ENCODE peak calls at places on chromosome 4, in nine cellular contexts. S, Y, X, O, B, D, G, H and T are unnamed samples.
A peak's percentile ranks its signal among the peaks of the same experiment; 100 is the strongest.

GRCh38 chr4:159823743-159824142 is 720.9 kb downstream of the RAPGEF2 start:
- DNase-seq in S (no peak), Y (no peak), X (no peak), O (no peak), B (no peak), D (no peak), G (peak; percentile 7), H (peak; percentile 10), T (no peak)

GRCh38 chr4:163166041-163166579 is 580 bp downstream of the NAF1 start:
- DNase-seq in S (peak; percentile 62), Y (peak; percentile 27), X (peak; percentile 27), O (peak; percentile 78), B (peak; percentile 33), D (peak; percentile 53), G (peak; percentile 27), H (peak; percentile 34), T (peak; percentile 15)

GRCh38 chr4:164800786-164801185 is 46.9 kb downstream of the SMIM31 start:
- DNase-seq in S (no peak), Y (no peak), X (no peak), O (no peak), B (no peak), D (no peak), G (no peak), H (no peak), T (no peak)

GRCh38 chr4:3860913-3861636 is 94.9 kb downstream of the ADRA2C start:
- DNase-seq in S (no peak), Y (no peak), X (no peak), O (no peak), B (no peak), D (no peak), G (no peak), H (no peak), T (no peak)

GRCh38 chr4:26458104-26458503 is 32.2 kb downstream of the CCKAR start:
- DNase-seq in S (no peak), Y (no peak), X (no peak), O (no peak), B (no peak), D (no peak), G (no peak), H (no peak), T (no peak)

GRCh38 chr4:87073570-87074470 is 139.0 kb downstream of the AFF1 start:
- DNase-seq in S (no peak), Y (peak; percentile 84), X (peak; percentile 44), O (peak; percentile 74), B (no peak), D (peak; percentile 71), G (no peak), H (no peak), T (no peak)

GRCh38 chr4:40629401-40630334 is at the start of gene RBM47:
- DNase-seq in S (peak; percentile 13), Y (no peak), X (peak; percentile 1), O (peak; percentile 75), B (no peak), D (peak; percentile 54), G (peak; percentile 47), H (peak; percentile 79), T (no peak)

GRCh38 chr4:140818433-140818832 is 62.2 kb upstream of the TBC1D9 start:
- DNase-seq in S (no peak), Y (no peak), X (no peak), O (no peak), B (no peak), D (no peak), G (no peak), H (no peak), T (no peak)

GRCh38 chr4:152165146-152165545 is 370.7 kb downstream of the FBXW7 start:
- DNase-seq in S (no peak), Y (no peak), X (no peak), O (no peak), B (no peak), D (no peak), G (no peak), H (no peak), T (no peak)

GRCh38 chr4:20591571-20592455 is 108.4 kb upstream of the PACRGL start:
- DNase-seq in S (no peak), Y (no peak), X (no peak), O (no peak), B (no peak), D (no peak), G (no peak), H (peak; percentile 20), T (no peak)

GRCh38 chr4:3518511-3518880 is 13.7 kb downstream of the LRPAP1 start:
- DNase-seq in S (no peak), Y (no peak), X (no peak), O (no peak), B (no peak), D (no peak), G (no peak), H (no peak), T (no peak)

GRCh38 chr4:123390846-123391456 is 5.6 kb upstream of the SPRY1 start:
- DNase-seq in S (no peak), Y (peak; percentile 22), X (peak; percentile 21), O (no peak), B (no peak), D (no peak), G (no peak), H (peak; percentile 56), T (no peak)

GRCh38 chr4:188701952-188702351 is 562.7 kb downstream of the TRIML1 start:
- DNase-seq in S (no peak), Y (no peak), X (no peak), O (no peak), B (no peak), D (no peak), G (no peak), H (no peak), T (no peak)

GRCh38 chr4:8163026-8163425 is 4.4 kb upstream of the ABLIM2 start:
- DNase-seq in S (no peak), Y (no peak), X (no peak), O (no peak), B (no peak), D (no peak), G (no peak), H (no peak), T (no peak)

GRCh38 chr4:112510468-112511293 is 5.3 kb downstream of the NEUROG2 start:
- DNase-seq in S (no peak), Y (no peak), X (no peak), O (no peak), B (no peak), D (no peak), G (no peak), H (no peak), T (no peak)

GRCh38 chr4:177321647-177322046 is 12.0 kb downstream of the NEIL3 start:
- DNase-seq in S (no peak), Y (no peak), X (no peak), O (no peak), B (no peak), D (no peak), G (no peak), H (no peak), T (no peak)

GRCh38 chr4:9979101-9979815 is 42.0 kb downstream of the SLC2A9 start:
- DNase-seq in S (no peak), Y (no peak), X (no peak), O (no peak), B (no peak), D (no peak), G (no peak), H (no peak), T (no peak)

GRCh38 chr4:91116861-91117260 is 989.7 kb downstream of the CCSER1 start:
- DNase-seq in S (no peak), Y (no peak), X (peak; percentile 4), O (no peak), B (no peak), D (no peak), G (peak; percentile 1), H (peak; percentile 5), T (no peak)

GRCh38 chr4:71206763-71207162 is 132.1 kb upstream of the SLC4A4 start:
- DNase-seq in S (no peak), Y (no peak), X (peak; percentile 4), O (no peak), B (no peak), D (no peak), G (no peak), H (no peak), T (no peak)

GRCh38 chr4:56823933-56824600 is 2.6 kb upstream of the SPINK2 start:
- DNase-seq in S (no peak), Y (no peak), X (no peak), O (no peak), B (no peak), D (no peak), G (no peak), H (no peak), T (no peak)

GRCh38 chr4:27000820-27001219 is 140.2 kb downstream of the STIM2 start:
- DNase-seq in S (peak; percentile 24), Y (no peak), X (no peak), O (no peak), B (no peak), D (peak; percentile 45), G (no peak), H (no peak), T (no peak)

GRCh38 chr4:163072222-163072621 is 94.5 kb downstream of the NAF1 start:
- DNase-seq in S (no peak), Y (no peak), X (no peak), O (no peak), B (no peak), D (no peak), G (no peak), H (no peak), T (no peak)

GRCh38 chr4:87227704-87228560 is 7.5 kb upstream of the KLHL8 start:
- DNase-seq in S (no peak), Y (no peak), X (peak; percentile 14), O (no peak), B (no peak), D (no peak), G (no peak), H (no peak), T (no peak)

GRCh38 chr4:22473268-22473667 is 42.6 kb downstream of the ADGRA3 start:
- DNase-seq in S (no peak), Y (no peak), X (no peak), O (no peak), B (no peak), D (no peak), G (peak; percentile 24), H (no peak), T (no peak)

GRCh38 chr4:7719354-7720174 is 220.1 kb downstream of the AFAP1 start:
- DNase-seq in S (peak; percentile 66), Y (peak; percentile 56), X (peak; percentile 33), O (no peak), B (peak; percentile 54), D (no peak), G (peak; percentile 84), H (peak; percentile 31), T (peak; percentile 41)

GRCh38 chr4:56206258-56206657 is 181.0 kb downstream of the AASDH start:
- DNase-seq in S (no peak), Y (no peak), X (peak; percentile 20), O (no peak), B (no peak), D (no peak), G (no peak), H (no peak), T (no peak)

GRCh38 chr4:127856485-127857447 is 23.9 kb upstream of the PLK4 start:
- DNase-seq in S (no peak), Y (no peak), X (no peak), O (peak; percentile 52), B (no peak), D (no peak), G (no peak), H (peak; percentile 42), T (no peak)

GRCh38 chr4:177369372-177369771 is 59.7 kb downstream of the NEIL3 start:
- DNase-seq in S (no peak), Y (no peak), X (no peak), O (no peak), B (no peak), D (no peak), G (peak; percentile 28), H (no peak), T (no peak)

GRCh38 chr4:167614866-167615265 is 380.6 kb upstream of the SPOCK3 start:
- DNase-seq in S (no peak), Y (no peak), X (no peak), O (no peak), B (no peak), D (no peak), G (peak; percentile 9), H (no peak), T (no peak)

GRCh38 chr4:52718123-52718522 is 33.1 kb downstream of the ERVMER34-1 start:
- DNase-seq in S (no peak), Y (no peak), X (no peak), O (no peak), B (no peak), D (no peak), G (no peak), H (no peak), T (no peak)

GRCh38 chr4:8541981-8542715 is 38.0 kb upstream of the GPR78 start:
- DNase-seq in S (no peak), Y (no peak), X (no peak), O (no peak), B (no peak), D (no peak), G (no peak), H (no peak), T (no peak)